ENCODE peak calls at places on chromosomes 11 and 22, in four cellular contexts. Z is NCI-H1105 treated with DMSO at 0.1 percent for 48 hours, G is glutamatergic neuron, D is hypothalamus. N is an unnamed sample.

GRCh38 chr11:96197801-96198465 is 145.1 kb downstream of the MAML2 start:
- DNase-seq in Z (no peak), G (no peak), D (no peak), N (no peak)

GRCh38 chr11:24619900-24620299 is 123.0 kb downstream of the LUZP2 start:
- DNase-seq in Z (no peak), D (no peak), G (no peak), N (no peak)

GRCh38 chr22:50293441-50294318 is 13.8 kb downstream of the PLXNB2 start:
- DNase-seq in G (no peak), Z (no peak), D (peak; percentile 57), N (peak; percentile 75)

GRCh38 chr22:39207141-39208012 is 37.4 kb downstream of the PDGFB start:
- DNase-seq in G (no peak), Z (no peak), D (no peak), N (no peak)

GRCh38 chr11:85752890-85753581 is 57.9 kb downstream of the SYTL2 start:
- DNase-seq in D (no peak), G (no peak), Z (no peak), N (no peak)

GRCh38 chr11:1887451-1888346 is 4.0 kb downstream of the PRR33 start:
- DNase-seq in Z (no peak), G (no peak), D (no peak), N (no peak)

GRCh38 chr11:69306821-69307220 is 12.9 kb downstream of the MYEOV start:
- DNase-seq in D (no peak), G (no peak), Z (no peak), N (no peak)

GRCh38 chr22:23215294-23216204 is 35.2 kb downstream of the BCR start:
- DNase-seq in Z (no peak), G (no peak), D (no peak), N (no peak)

GRCh38 chr22:26748845-26749244 is 91.5 kb downstream of the MIAT start:
- DNase-seq in D (peak; percentile 73), G (no peak), Z (no peak), N (no peak)